ENCODE peak calls at places on chromosomes 12 and 14, in four cellular contexts. W is kidney, F is pancreas, T is H9. Y is an unnamed sample. For H3K4me1, the result is how much of the 10 kb centered on the place peaks cover.

GRCh38 chr14:33777651-33778050 is 173.2 kb downstream of the EGLN3 start:
- DNase-seq in W (no peak), F (no peak), T (no peak), Y (no peak)

GRCh38 chr12:3267690-3268089 is 190.5 kb downstream of the TSPAN9 start:
- DNase-seq in F (no peak), W (no peak), T (no peak), Y (no peak)

GRCh38 chr12:24788886-24789285 is 160.0 kb downstream of the BCAT1 start:
- DNase-seq in T (no peak), F (no peak), W (no peak), Y (no peak)

GRCh38 chr12:47414511-47414910 is 291.3 kb downstream of the RPAP3 start:
- DNase-seq in W (no peak), T (no peak), F (no peak), Y (no peak)

GRCh38 chr12:56315256-56315625 is 547 bp downstream of the CNPY2 start:
- DNase-seq in F (no peak), T (no peak), W (peak), Y (no peak)

GRCh38 chr12:3527181-3527580 is 36.2 kb downstream of the PRMT8 start:
- DNase-seq in W (no peak), F (no peak), T (no peak), Y (no peak)

GRCh38 chr14:88281447-88281846 is 41.6 kb downstream of the KCNK10 start:
- DNase-seq in T (no peak), W (no peak), F (no peak), Y (no peak)

GRCh38 chr14:73293782-73294781 is 56.8 kb downstream of the PAPLN start:
- DNase-seq in F (no peak), W (no peak), T (no peak), Y (no peak)

GRCh38 chr14:50974118-50974517 is 29.8 kb upstream of the PYGL start:
- DNase-seq in W (no peak), T (no peak), F (no peak), Y (no peak)

GRCh38 chr14:51396222-51396815 is 156.3 kb downstream of the TMX1 start:
- DNase-seq in T (no peak), F (peak), W (no peak), Y (no peak)

GRCh38 chr12:123900898-123901376 is 71.7 kb downstream of the CCDC92 start:
- DNase-seq in T (peak), W (no peak), F (no peak), Y (no peak)

GRCh38 chr12:38138225-38139221 is 178.1 kb upstream of the ALG10B start:
- DNase-seq in T (peak), F (peak), W (peak), Y (peak)

GRCh38 chr12:41531147-41531829 is 343.2 kb downstream of the PDZRN4 start:
- DNase-seq in F (peak), T (no peak), W (no peak), Y (no peak)

GRCh38 chr12:116148844-116149243 is 128.6 kb downstream of the MED13L start:
- DNase-seq in T (no peak), F (no peak), W (no peak), Y (no peak)

GRCh38 chr12:116152268-116152667 is 125.2 kb downstream of the MED13L start:
- DNase-seq in W (no peak), F (no peak), T (no peak), Y (no peak)

GRCh38 chr12:116153096-116153495 is 124.4 kb downstream of the MED13L start:
- DNase-seq in F (no peak), T (no peak), W (no peak), Y (no peak)

GRCh38 chr12:116150001-116150400 is 127.5 kb downstream of the MED13L start:
- DNase-seq in F (no peak), W (no peak), T (no peak), Y (no peak)

GRCh38 chr12:116150452-116150851 is 127.0 kb downstream of the MED13L start:
- DNase-seq in W (no peak), F (no peak), T (no peak), Y (no peak)
- H3K4me1 ChIP-seq in W (under half), F (under half), T (under half), Y (under half)

GRCh38 chr14:61267336-61267735 is 13.8 kb downstream of the TMEM30B start:
- DNase-seq in F (no peak), W (no peak), T (no peak), Y (no peak)
- H3K27ac ChIP-seq in F (no peak), W (no peak), T (no peak), Y (no peak)

GRCh38 chr12:116959845-116960514 is 49.2 kb downstream of the FBXW8 start:
- DNase-seq in T (no peak), F (no peak), W (no peak), Y (no peak)

GRCh38 chr12:116962197-116962596 is 51.4 kb downstream of the FBXW8 start:
- DNase-seq in F (no peak), T (no peak), W (no peak), Y (no peak)

GRCh38 chr12:116955382-116956021 is 44.8 kb downstream of the FBXW8 start:
- DNase-seq in F (peak), T (no peak), W (no peak), Y (peak)

GRCh38 chr12:116958402-116959197 is 47.9 kb downstream of the FBXW8 start:
- DNase-seq in F (no peak), W (no peak), T (no peak), Y (no peak)

DNA sequence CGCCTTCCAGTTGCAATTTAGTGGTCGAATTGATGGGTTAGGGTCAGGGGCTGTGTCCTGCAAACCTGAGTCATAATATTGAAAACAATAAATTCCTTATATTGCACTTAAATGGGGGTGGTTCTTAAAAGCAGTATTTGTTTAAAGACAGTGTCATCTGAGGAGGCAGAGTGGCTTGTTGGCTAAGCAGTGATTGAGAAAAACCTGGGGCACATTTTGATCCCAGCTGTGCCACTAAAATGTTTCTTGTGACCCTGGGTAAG is 48.4 kb downstream of the FBXW8 start:
- DNase-seq in F (no peak), T (no peak), W (no peak), Y (no peak)
- H3K4me1 ChIP-seq in F (under half), T (under half), W (under half), Y (under half)

GRCh38 chr12:110088936-110089335 is 35.2 kb upstream of the IFT81 start:
- DNase-seq in T (no peak), W (no peak), F (no peak), Y (no peak)

GRCh38 chr12:110080410-110080809 is 32.1 kb upstream of the C12orf76 start:
- DNase-seq in W (no peak), F (no peak), T (no peak), Y (no peak)

GRCh38 chr12:110079477-110080400 is 31.4 kb upstream of the C12orf76 start:
- DNase-seq in F (no peak), T (no peak), W (peak), Y (peak)

GRCh38 chr12:110084314-110085015 is 36.1 kb upstream of the C12orf76 start:
- DNase-seq in W (no peak), F (no peak), T (no peak), Y (no peak)
- H3K27ac ChIP-seq in W (no peak), F (no peak), T (no peak), Y (no peak)

GRCh38 chr14:68921049-68921448 is 58.1 kb downstream of the ACTN1 start:
- DNase-seq in W (no peak), T (no peak), F (no peak), Y (no peak)

GRCh38 chr14:68921666-68922065 is 57.4 kb downstream of the ACTN1 start:
- DNase-seq in T (no peak), W (no peak), F (no peak), Y (no peak)

GRCh38 chr14:68922886-68923285 is 56.2 kb downstream of the ACTN1 start:
- DNase-seq in F (no peak), W (no peak), T (no peak), Y (no peak)

GRCh38 chr14:68924392-68925158 is 54.5 kb downstream of the ACTN1 start:
- DNase-seq in T (no peak), W (no peak), F (no peak), Y (no peak)

GRCh38 chr14:68922201-68922613 is 56.9 kb downstream of the ACTN1 start:
- DNase-seq in F (no peak), T (no peak), W (no peak), Y (no peak)
- H3K4me1 ChIP-seq in F (under half), T (under half), W (under half), Y (under half)

GRCh38 chr14:32648434-32648833 is 290.2 kb upstream of the NPAS3 start:
- DNase-seq in F (no peak), W (no peak), T (no peak), Y (no peak)
- H3K27ac ChIP-seq in F (no peak), W (no peak), T (no peak), Y (no peak)

GRCh38 chr12:13196302-13196921 is at the start of gene EMP1:
- DNase-seq in F (peak), W (peak), T (no peak), Y (peak)

GRCh38 chr12:13193403-13194100 is 3.0 kb upstream of the EMP1 start:
- DNase-seq in T (no peak), F (no peak), W (no peak), Y (no peak)

GRCh38 chr12:13195244-13195643 is 1.3 kb upstream of the EMP1 start:
- DNase-seq in T (no peak), F (no peak), W (no peak), Y (no peak)

GRCh38 chr12:13195848-13196301 is 651 bp upstream of the EMP1 start:
- DNase-seq in W (no peak), T (no peak), F (no peak), Y (no peak)

DNA sequence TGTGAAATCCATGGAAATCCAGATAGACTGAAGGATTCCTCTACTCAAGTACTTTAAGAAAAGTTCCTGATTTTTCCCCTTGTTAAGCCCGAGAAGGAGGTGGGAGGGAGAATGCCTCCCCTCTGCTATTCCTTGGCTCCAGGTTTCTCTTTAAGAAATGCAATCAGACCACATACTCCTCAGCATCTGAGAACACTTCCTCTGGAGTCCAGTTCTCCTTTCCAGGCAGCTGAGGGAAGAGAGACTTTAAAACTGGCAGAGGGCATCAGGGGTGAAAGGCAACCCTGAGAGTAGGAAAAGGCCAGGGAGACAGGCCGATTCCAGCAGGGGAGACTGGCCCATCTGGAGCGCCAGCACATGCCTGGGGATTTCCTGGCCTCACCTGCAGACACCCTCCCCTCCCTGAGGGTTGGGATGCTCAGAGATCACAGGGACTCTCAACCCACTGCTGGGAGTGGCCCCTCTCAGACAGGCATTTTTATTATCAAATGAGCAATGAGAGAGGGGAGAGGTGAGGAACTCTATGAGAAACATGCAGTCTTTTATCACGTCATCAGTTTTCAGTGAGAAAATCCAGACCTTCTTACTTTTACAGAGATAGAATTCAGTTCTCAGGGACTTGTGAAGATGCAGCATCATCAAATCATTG is 1.9 kb upstream of the EMP1 start:
- DNase-seq in T (no peak), F (no peak), W (no peak), Y (no peak)
- H3K4me1 ChIP-seq in T (under half), F (under half), W (under half), Y (under half)

DNA sequence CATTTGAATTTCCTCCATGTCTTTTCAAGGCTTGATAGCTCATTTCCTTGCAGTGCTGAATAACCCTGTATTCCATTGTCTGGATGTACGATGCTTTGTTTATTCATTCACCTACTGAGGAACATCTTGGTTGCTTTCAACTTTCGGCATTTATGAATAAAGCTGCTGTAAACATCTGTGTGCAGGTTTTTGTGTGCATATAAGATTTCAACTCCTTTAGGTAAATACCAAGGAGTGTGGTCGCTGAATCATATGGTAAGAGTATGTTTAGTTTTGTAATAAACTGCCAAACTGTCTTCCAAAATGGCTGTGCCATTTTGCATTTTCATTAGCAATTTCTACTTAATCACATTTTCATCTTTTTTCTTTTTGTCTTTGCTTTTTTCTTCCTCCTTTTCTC is 327.7 kb upstream of the TBX3 start:
- DNase-seq in F (no peak), W (no peak), T (no peak), Y (no peak)
- H3K27ac ChIP-seq in F (no peak), W (no peak), T (no peak), Y (no peak)

GRCh38 chr12:131796411-131796736 is 31.8 kb upstream of the MMP17 start:
- DNase-seq in W (no peak), F (no peak), T (no peak), Y (no peak)

GRCh38 chr12:131794061-131794460 is 34.1 kb upstream of the MMP17 start:
- DNase-seq in W (no peak), F (no peak), T (no peak), Y (no peak)

GRCh38 chr12:131795688-131796410 is 32.3 kb upstream of the MMP17 start:
- DNase-seq in W (no peak), T (peak), F (no peak), Y (peak)

GRCh38 chr12:131794573-131794972 is 33.6 kb upstream of the MMP17 start:
- DNase-seq in T (no peak), F (no peak), W (no peak), Y (no peak)

DNA sequence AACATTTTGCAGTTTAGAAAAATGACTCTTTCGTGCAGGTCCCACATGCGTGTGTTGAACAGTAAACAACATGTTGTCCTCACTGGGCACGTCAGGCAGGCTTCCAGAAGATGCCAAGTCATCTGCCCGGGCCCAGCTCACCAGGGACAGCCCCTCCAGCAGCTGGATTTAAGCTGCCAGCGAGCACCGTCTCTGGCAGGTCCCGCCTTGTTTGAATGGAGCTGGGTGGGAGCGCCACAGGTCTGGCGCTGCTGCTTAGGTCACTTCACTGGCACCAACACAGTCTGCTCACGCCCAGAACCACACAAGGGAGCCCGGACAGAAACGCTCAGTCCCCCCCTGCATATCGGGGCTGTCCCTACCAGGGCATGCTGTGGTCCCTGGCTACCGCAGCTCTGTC is 33.1 kb upstream of the MMP17 start:
- DNase-seq in F (no peak), T (no peak), W (no peak), Y (no peak)
- H3K4me1 ChIP-seq in F (under half), T (under half), W (under half), Y (under half)